ENCODE peak calls at places on chromosomes 11 and 22, in eight cellular contexts. C is EL; Z is activated T-cell treated with anti-CD3 and anti-CD28 coated beads, Interleukin-2, amount 50 U/mL, for 72 hours; Q is activated CD8-positive, alpha-beta memory T cell treated with anti-CD3 and anti-CD28 coated beads, Interleukin-2, amount 50 U/mL, for 4 hours; O is choroid plexus epithelial cell; L is lower lobe of right lung; T is Calu3; E is stimulated activated CD8-positive, alpha-beta memory T cell treated with anti-CD3 and anti-CD28 coated beads, Interleukin-4, amount 100 ng/mL, for 1 hour. I is an unnamed sample.

GRCh38 chr22:17562906-17563870 is at the start of gene SLC25A18:
- DNase-seq in C (no peak), Z (no peak), Q (no peak), O (peak), L (no peak), T (no peak), E (no peak), I (no peak)

GRCh38 chr11:110928373-110928772 is 216.1 kb upstream of the ARHGAP20 start:
- DNase-seq in C (no peak), Z (no peak), Q (no peak), O (no peak), L (no peak), T (no peak), E (no peak), I (no peak)

GRCh38 chr11:68206211-68206610 is 6.9 kb downstream of the KMT5B start:
- DNase-seq in C (peak), Z (no peak), Q (no peak), O (peak), L (no peak), T (no peak), E (no peak), I (peak)

GRCh38 chr22:33921576-33922181 is 1.4 kb upstream of the LARGE1 start:
- DNase-seq in C (no peak), Z (peak), Q (peak), O (peak), L (peak), T (peak), E (no peak), I (no peak)

GRCh38 chr11:12139144-12139881 is 28.9 kb downstream of the MICAL2 start:
- DNase-seq in C (peak), Z (no peak), Q (no peak), O (peak), L (no peak), T (no peak), E (no peak), I (peak)

GRCh38 chr11:114315749-114316368 is 19.7 kb downstream of the NNMT start:
- DNase-seq in C (no peak), Z (peak), Q (no peak), O (peak), L (peak), T (no peak), E (no peak), I (no peak)

GRCh38 chr11:44304091-44305084 is 5.6 kb downstream of the ALX4 start:
- DNase-seq in C (no peak), Z (no peak), Q (no peak), O (no peak), L (no peak), T (no peak), E (no peak), I (no peak)

GRCh38 chr11:93116641-93117577 is 80.9 kb downstream of the SLC36A4 start:
- DNase-seq in C (no peak), Z (no peak), Q (no peak), O (no peak), L (no peak), T (peak), E (no peak), I (no peak)

GRCh38 chr11:61609970-61610347 is 29.1 kb upstream of the SYT7 start:
- DNase-seq in C (no peak), Z (no peak), Q (no peak), O (no peak), L (no peak), T (no peak), E (no peak), I (peak)

GRCh38 chr11:708511-708910 is 2.5 kb downstream of the EPS8L2 start:
- DNase-seq in C (no peak), Z (no peak), Q (no peak), O (no peak), L (no peak), T (no peak), E (no peak), I (no peak)

GRCh38 chr11:27447288-27447914 is 25.2 kb downstream of the LGR4 start:
- DNase-seq in C (peak), Z (no peak), Q (no peak), O (peak), L (no peak), T (no peak), E (no peak), I (peak)

GRCh38 chr11:78504708-78505107 is 70.0 kb downstream of the NARS2 start:
- DNase-seq in C (no peak), Z (no peak), Q (no peak), O (no peak), L (no peak), T (no peak), E (no peak), I (no peak)

GRCh38 chr22:17167486-17167885 is 8.4 kb upstream of the HDHD5 start:
- DNase-seq in C (no peak), Z (no peak), Q (no peak), O (no peak), L (no peak), T (no peak), E (no peak), I (no peak)

GRCh38 chr11:10600570-10601248 is 32.2 kb upstream of the LYVE1 start:
- DNase-seq in C (no peak), Z (no peak), Q (no peak), O (no peak), L (no peak), T (no peak), E (no peak), I (no peak)

GRCh38 chr22:26669060-26669481 is 11.7 kb downstream of the MIAT start:
- DNase-seq in C (peak), Z (peak), Q (no peak), O (peak), L (no peak), T (peak), E (no peak), I (peak)

GRCh38 chr11:88174627-88175003 is 628 bp downstream of the RAB38 start:
- DNase-seq in C (peak), Z (peak), Q (peak), O (peak), L (peak), T (peak), E (no peak), I (peak)

GRCh38 chr11:124535552-124536232 is 7.8 kb downstream of the OR8B12 start:
- DNase-seq in C (peak), Z (no peak), Q (no peak), O (peak), L (no peak), T (no peak), E (no peak), I (peak)

GRCh38 chr11:77821349-77821851 is 456 bp downstream of the AAMDC start:
- DNase-seq in C (peak), Z (peak), Q (peak), O (peak), L (no peak), T (peak), E (peak), I (peak)

GRCh38 chr11:69485337-69486041 is 4.0 kb downstream of the LINC01488 start:
- DNase-seq in C (no peak), Z (no peak), Q (no peak), O (no peak), L (peak), T (no peak), E (no peak), I (peak)

GRCh38 chr22:33726294-33726711 is 194.0 kb downstream of the LARGE1 start:
- DNase-seq in C (no peak), Z (no peak), Q (no peak), O (peak), L (no peak), T (no peak), E (no peak), I (no peak)

GRCh38 chr22:27740192-27740748 is 61.3 kb downstream of the MN1 start:
- DNase-seq in C (no peak), Z (no peak), Q (no peak), O (no peak), L (no peak), T (no peak), E (no peak), I (no peak)

GRCh38 chr11:66845876-66846212 is 2.6 kb downstream of the RCE1 start:
- DNase-seq in C (no peak), Z (no peak), Q (no peak), O (peak), L (no peak), T (no peak), E (no peak), I (no peak)

GRCh38 chr22:37157516-37158289 is 8.0 kb upstream of the IL2RB start:
- DNase-seq in C (peak), Z (no peak), Q (no peak), O (no peak), L (no peak), T (no peak), E (no peak), I (peak)

GRCh38 chr11:63554901-63555218 is 8.3 kb downstream of the PLAAT2 start:
- DNase-seq in C (no peak), Z (no peak), Q (no peak), O (no peak), L (no peak), T (no peak), E (no peak), I (no peak)

I was measured in ELR.